ENCODE peak calls at places on chromosomes 11 and 22, in eight cellular contexts. V, K, Z, E, D, J, L and Y are unnamed samples.

GRCh38 chr22:40189979-40190378 is 12.3 kb downstream of the TNRC6B start:
- DNase-seq in E (no peak), J (no peak), K (no peak), V (no peak), D (no peak), L (no peak), Z (no peak), Y (no peak)

GRCh38 chr11:1192741-1193325 is 30.0 kb upstream of the MUC5B start:
- DNase-seq in J (no peak), E (no peak), K (peak; percentile 0), D (no peak), Z (peak; percentile 34), L (peak; percentile 79), V (no peak), Y (no peak)

GRCh38 chr11:47269002-47269828 is 718 bp upstream of the MADD start:
- DNase-seq in E (peak; percentile 94), D (peak; percentile 92), V (peak; percentile 87), L (no peak), J (peak; percentile 90), K (peak; percentile 91), Z (peak; percentile 93), Y (peak; percentile 93)

GRCh38 chr22:22784249-22785039 is 103.2 kb upstream of the IGLL5 start:
- DNase-seq in K (no peak), L (no peak), D (no peak), E (no peak), J (no peak), Z (no peak), V (no peak), Y (no peak)

GRCh38 chr11:86174101-86175046 is 70.2 kb upstream of the EED start:
- DNase-seq in E (no peak), K (no peak), J (peak; percentile 91), Z (peak; percentile 82), L (no peak), D (peak; percentile 99), V (no peak), Y (peak; percentile 36)

GRCh38 chr22:30649430-30650007 is 13.9 kb downstream of the SLC35E4 start:
- DNase-seq in D (peak; percentile 58), K (peak; percentile 95), L (no peak), E (peak; percentile 72), V (no peak), Z (no peak), J (no peak), Y (peak; percentile 46)

GRCh38 chr22:48713266-48714205 is 1114.1 kb downstream of the BRD1 start:
- DNase-seq in Z (peak; percentile 49), E (no peak), V (no peak), J (no peak), L (peak; percentile 87), D (no peak), K (no peak), Y (no peak)

GRCh38 chr11:472816-473215 is 22.7 kb downstream of the PTDSS2 start:
- DNase-seq in D (no peak), K (no peak), L (no peak), E (no peak), V (no peak), J (no peak), Z (no peak), Y (no peak)

GRCh38 chr11:130650456-130651068 is 202.1 kb downstream of the ADAMTS15 start:
- DNase-seq in V (no peak), D (no peak), L (no peak), J (no peak), K (no peak), E (no peak), Z (peak; percentile 37), Y (no peak)

GRCh38 chr11:46381046-46381835 is at the start of gene MDK:
- DNase-seq in K (no peak), J (no peak), Z (no peak), V (no peak), L (peak; percentile 83), E (peak; percentile 81), D (peak; percentile 31), Y (peak; percentile 88)

GRCh38 chr11:122682464-122682863 is 26.9 kb downstream of the UBASH3B start:
- DNase-seq in E (no peak), J (no peak), V (no peak), D (no peak), Z (no peak), K (no peak), L (no peak), Y (no peak)

GRCh38 chr22:16695261-16695660 is 102.7 kb upstream of the CCT8L2 start:
- DNase-seq in L (no peak), E (no peak), D (no peak), V (no peak), Z (no peak), K (no peak), J (no peak), Y (no peak)

GRCh38 chr22:29003975-29004646 is 57.5 kb downstream of the C22orf31 start:
- DNase-seq in L (no peak), J (no peak), V (peak; percentile 59), D (no peak), E (peak; percentile 76), K (no peak), Z (no peak), Y (no peak)

GRCh38 chr22:37449281-37449680 is 22.0 kb upstream of the ELFN2 start:
- DNase-seq in J (no peak), Z (no peak), E (no peak), L (no peak), K (no peak), D (no peak), V (no peak), Y (no peak)